ENCODE peak calls at places on chromosomes 1 and 21, in seven cellular contexts. O is upper lobe of right lung, N is heart right ventricle, J is neuronal stem cell, D is adrenal gland, Q is right lobe of liver, G is aorta. I is an unnamed sample. For H3K4me1, the result is how much of the 10 kb centered on the place peaks cover.

GRCh38 chr21:29077651-29078090 is 4.2 kb upstream of the CCT8 start:
- DNase-seq in O (no peak), N (no peak), J (no peak), D (peak), Q (no peak), G (no peak), I (peak)

GRCh38 chr1:66464802-66465201 is 69.2 kb upstream of the SGIP1 start:
- DNase-seq in O (no peak), N (no peak), J (no peak), D (no peak), Q (no peak), G (peak), I (no peak)

GRCh38 chr1:209433649-209434031 is 149.9 kb upstream of the CAMK1G start:
- DNase-seq in O (no peak), N (no peak), J (no peak), D (no peak), Q (no peak), G (no peak), I (no peak)

GRCh38 chr1:108777839-108778238 is 31.4 kb downstream of the STXBP3 start:
- DNase-seq in O (no peak), N (no peak), J (no peak), D (no peak), Q (no peak), G (no peak), I (no peak)

GRCh38 chr21:43884012-43884860 is 19.2 kb downstream of the AGPAT3 start:
- DNase-seq in O (peak), N (no peak), J (no peak), D (peak), Q (peak), G (no peak), I (peak)

GRCh38 chr1:155934933-155935590 is 849 bp upstream of the KHDC4 start:
- DNase-seq in O (no peak), N (no peak), J (no peak), D (no peak), Q (no peak), G (no peak), I (no peak)

GRCh38 chr1:248871837-248872401 is 13.0 kb upstream of the ZNF692 start:
- DNase-seq in O (no peak), N (no peak), J (no peak), D (no peak), Q (no peak), G (no peak), I (no peak)

GRCh38 chr1:38474738-38475623 is 384.6 kb downstream of the RRAGC start:
- DNase-seq in O (no peak), N (no peak), J (no peak), D (no peak), Q (no peak), G (no peak), I (no peak)

GRCh38 chr1:14689996-14690614 is 91.6 kb downstream of the KAZN start:
- DNase-seq in O (no peak), N (no peak), J (no peak), D (no peak), Q (no peak), G (no peak), I (no peak)

GRCh38 chr1:214615111-214615510 is 12.1 kb downstream of the CENPF start:
- DNase-seq in O (no peak), N (no peak), J (no peak), D (no peak), Q (no peak), G (no peak), I (no peak)

GRCh38 chr1:164787834-164788231 is 228.8 kb downstream of the PBX1 start:
- DNase-seq in O (no peak), N (no peak), J (no peak), D (no peak), Q (no peak), G (no peak), I (no peak)

GRCh38 chr1:184027751-184028682 is 9.5 kb downstream of the COLGALT2 start:
- DNase-seq in O (no peak), N (no peak), J (no peak), D (no peak), Q (no peak), G (no peak), I (no peak)

GRCh38 chr1:214192825-214193643 is 87.9 kb upstream of the SMYD2 start:
- DNase-seq in O (no peak), N (no peak), J (peak), D (no peak), Q (no peak), G (no peak), I (no peak)

GRCh38 chr1:13761883-13762282 is 61.9 kb downstream of the PRDM2 start:
- DNase-seq in O (no peak), N (no peak), J (no peak), D (no peak), Q (no peak), G (no peak), I (no peak)

GRCh38 chr1:219560856-219561255 is 52.0 kb downstream of the ZC3H11B start:
- DNase-seq in O (no peak), N (no peak), J (no peak), D (no peak), Q (no peak), G (no peak), I (no peak)

GRCh38 chr1:26530540-26530897 is 958 bp downstream of the RPS6KA1 start:
- DNase-seq in O (no peak), N (no peak), J (no peak), D (no peak), Q (no peak), G (no peak), I (peak)

GRCh38 chr1:68116643-68117235 is 66.3 kb upstream of the DIRAS3 start:
- DNase-seq in O (no peak), N (no peak), J (peak), D (peak), Q (no peak), G (no peak), I (peak)

GRCh38 chr1:100036718-100037664 is 67.2 kb downstream of the SLC35A3 start:
- DNase-seq in O (no peak), N (no peak), J (no peak), D (no peak), Q (no peak), G (no peak), I (peak)

GRCh38 chr1:100038401-100039306 is 68.9 kb downstream of the SLC35A3 start:
- DNase-seq in O (peak), N (peak), J (peak), D (peak), Q (peak), G (peak), I (peak)

GRCh38 chr1:100035214-100035613 is 65.4 kb downstream of the SLC35A3 start:
- DNase-seq in O (no peak), N (no peak), J (no peak), D (no peak), Q (no peak), G (no peak), I (no peak)

GRCh38 chr1:100039571-100039970 is 69.8 kb downstream of the SLC35A3 start:
- DNase-seq in O (no peak), N (no peak), J (no peak), D (no peak), Q (no peak), G (no peak), I (no peak)

DNA sequence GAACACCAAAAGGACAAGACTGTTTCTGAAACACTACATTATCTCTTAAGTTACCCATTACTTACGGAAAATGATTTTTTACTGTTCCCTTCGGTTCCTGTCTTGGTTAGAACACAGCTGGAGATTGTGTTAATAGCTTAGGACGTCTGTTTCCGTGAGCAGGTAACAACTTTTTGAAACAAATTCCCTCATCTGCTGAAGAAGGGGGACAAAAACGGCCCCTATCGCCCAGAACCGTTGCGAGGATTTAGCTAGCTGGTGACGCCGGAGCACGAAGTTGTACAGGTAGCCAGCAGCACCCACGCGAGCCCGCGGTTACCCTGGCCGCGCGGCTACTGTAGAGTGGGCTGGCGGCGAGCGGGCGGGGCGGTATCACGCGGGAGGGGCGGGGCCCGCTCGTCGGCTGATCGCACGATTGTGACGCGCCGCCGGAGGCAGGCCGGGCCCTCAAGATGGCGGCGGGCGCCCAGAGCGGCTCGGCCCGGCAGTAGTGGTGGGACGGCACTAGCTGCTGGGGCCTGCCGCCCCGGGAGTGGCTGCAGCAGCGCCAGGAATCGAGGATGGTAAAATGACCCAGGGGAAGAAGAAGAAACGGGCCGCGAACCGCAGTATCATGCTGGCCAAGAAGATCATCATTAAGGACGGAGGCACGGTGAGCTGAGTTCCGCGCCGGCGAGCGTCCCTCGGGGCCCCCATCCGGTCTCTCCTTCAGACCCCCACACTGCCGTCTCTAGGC is 68.0 kb downstream of the SLC35A3 start:
- DNase-seq in O (peak), N (peak), J (peak), D (peak), Q (peak), G (peak), I (peak)
- H3K4me1 ChIP-seq in O (under half), N (under half), J (under half), D (under half), Q (under half), G (under half), I (under half)

GRCh38 chr1:101741910-101742309 is 254.8 kb downstream of the OLFM3 start:
- DNase-seq in O (no peak), N (no peak), J (no peak), D (no peak), Q (no peak), G (no peak), I (no peak)
- H3K4me1 ChIP-seq in O (under half), N (under half), J (under half), D (under half), Q (under half), G (under half), I (under half)

GRCh38 chr1:198627436-198628063 is 11.3 kb upstream of the PTPRC start:
- DNase-seq in O (no peak), N (no peak), J (no peak), D (no peak), Q (no peak), G (no peak), I (no peak)

GRCh38 chr1:198631292-198631691 is 7.5 kb upstream of the PTPRC start:
- DNase-seq in O (no peak), N (no peak), J (no peak), D (no peak), Q (no peak), G (no peak), I (no peak)

GRCh38 chr1:198630863-198631262 is 8.0 kb upstream of the PTPRC start:
- DNase-seq in O (no peak), N (no peak), J (no peak), D (no peak), Q (no peak), G (no peak), I (no peak)

GRCh38 chr1:198629610-198630009 is 9.2 kb upstream of the PTPRC start:
- DNase-seq in O (no peak), N (no peak), J (no peak), D (no peak), Q (no peak), G (no peak), I (no peak)

DNA sequence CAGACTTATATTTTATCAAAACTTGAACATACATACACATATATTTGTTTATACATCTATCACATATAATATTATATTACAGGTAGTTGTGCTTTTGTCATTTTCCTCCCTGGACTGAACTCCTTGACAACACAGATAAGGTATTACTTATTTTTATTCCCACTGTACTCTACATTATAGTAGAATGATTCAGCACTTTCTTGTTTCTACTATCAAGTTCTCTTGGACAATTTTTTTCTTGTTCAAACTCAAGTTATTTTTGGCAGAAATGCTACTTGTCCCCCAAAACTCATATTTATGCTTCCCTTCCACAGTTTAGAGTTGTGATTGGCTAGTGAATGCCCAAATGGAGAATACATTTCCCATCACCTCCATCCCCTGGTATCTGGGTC is 10.8 kb upstream of the PTPRC start:
- DNase-seq in O (no peak), N (no peak), J (no peak), D (no peak), Q (no peak), G (no peak), I (no peak)
- H3K4me1 ChIP-seq in O (under half), N (under half), J (under half), D (under half), Q (under half), G (under half), I (under half)

DNA sequence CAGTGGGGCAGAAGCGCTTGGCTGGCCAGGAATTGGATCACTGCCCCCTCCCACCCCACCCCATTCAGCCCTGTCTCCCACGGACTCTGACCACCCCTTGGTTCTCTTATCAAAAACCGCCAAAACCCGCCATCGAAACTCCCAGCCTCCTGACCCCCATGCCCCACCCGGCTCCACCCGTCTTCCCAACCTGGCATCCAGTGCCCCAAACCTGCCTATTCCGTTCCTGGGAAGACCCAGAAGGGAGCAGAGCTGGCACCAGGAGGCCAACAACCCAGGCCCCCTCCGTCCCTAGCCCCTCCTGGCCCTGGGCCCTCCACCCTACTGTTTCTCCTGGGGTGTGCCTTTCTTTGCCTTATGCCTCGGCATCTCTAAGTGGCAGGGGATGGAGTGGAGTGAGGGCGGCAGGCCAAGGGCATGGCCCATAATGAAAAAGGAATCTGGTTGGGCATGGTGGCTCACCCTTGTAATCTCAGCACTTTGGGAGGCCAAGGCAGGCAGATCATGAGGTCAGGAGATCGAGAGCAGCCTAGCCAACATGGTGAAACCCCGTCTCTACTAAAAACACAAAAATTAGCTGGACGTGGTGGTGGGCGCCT is 16.5 kb upstream of the EPHA2 start:
- DNase-seq in O (no peak), N (no peak), J (no peak), D (no peak), Q (no peak), G (no peak), I (peak)
- H3K4me1 ChIP-seq in O (half or more), N (under half), J (under half), D (half or more), Q (under half), G (under half), I (under half)

DNA sequence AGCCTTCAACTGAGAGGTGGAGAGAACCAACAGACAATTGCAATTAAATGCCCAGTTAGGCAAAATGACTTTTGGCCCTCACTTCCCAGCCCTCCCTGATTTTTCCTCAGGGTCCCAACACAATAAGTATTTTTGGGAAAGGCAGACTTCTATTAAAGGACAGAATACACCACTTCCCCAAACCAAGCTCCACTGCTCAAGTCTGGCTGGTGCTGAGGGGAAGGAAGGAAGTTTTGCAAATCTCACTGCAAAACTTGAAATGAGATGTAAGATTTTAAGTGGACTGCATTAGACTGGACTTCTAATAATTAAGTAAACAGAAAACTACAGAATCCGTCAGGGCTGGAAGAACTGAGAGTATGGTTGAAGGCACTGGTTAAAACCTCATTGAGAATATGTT is 32.2 kb upstream of the CD1D start:
- DNase-seq in O (no peak), N (no peak), J (no peak), D (no peak), Q (no peak), G (no peak), I (no peak)
- H3K4me1 ChIP-seq in O (under half), N (under half), J (under half), D (under half), Q (under half), G (under half), I (under half)

GRCh38 chr1:118257946-118258345 is 72.9 kb upstream of the SPAG17 start:
- DNase-seq in O (no peak), N (no peak), J (no peak), D (no peak), Q (no peak), G (no peak), I (no peak)
- H3K4me1 ChIP-seq in O (under half), N (under half), J (under half), D (under half), Q (under half), G (under half), I (under half)

DNA sequence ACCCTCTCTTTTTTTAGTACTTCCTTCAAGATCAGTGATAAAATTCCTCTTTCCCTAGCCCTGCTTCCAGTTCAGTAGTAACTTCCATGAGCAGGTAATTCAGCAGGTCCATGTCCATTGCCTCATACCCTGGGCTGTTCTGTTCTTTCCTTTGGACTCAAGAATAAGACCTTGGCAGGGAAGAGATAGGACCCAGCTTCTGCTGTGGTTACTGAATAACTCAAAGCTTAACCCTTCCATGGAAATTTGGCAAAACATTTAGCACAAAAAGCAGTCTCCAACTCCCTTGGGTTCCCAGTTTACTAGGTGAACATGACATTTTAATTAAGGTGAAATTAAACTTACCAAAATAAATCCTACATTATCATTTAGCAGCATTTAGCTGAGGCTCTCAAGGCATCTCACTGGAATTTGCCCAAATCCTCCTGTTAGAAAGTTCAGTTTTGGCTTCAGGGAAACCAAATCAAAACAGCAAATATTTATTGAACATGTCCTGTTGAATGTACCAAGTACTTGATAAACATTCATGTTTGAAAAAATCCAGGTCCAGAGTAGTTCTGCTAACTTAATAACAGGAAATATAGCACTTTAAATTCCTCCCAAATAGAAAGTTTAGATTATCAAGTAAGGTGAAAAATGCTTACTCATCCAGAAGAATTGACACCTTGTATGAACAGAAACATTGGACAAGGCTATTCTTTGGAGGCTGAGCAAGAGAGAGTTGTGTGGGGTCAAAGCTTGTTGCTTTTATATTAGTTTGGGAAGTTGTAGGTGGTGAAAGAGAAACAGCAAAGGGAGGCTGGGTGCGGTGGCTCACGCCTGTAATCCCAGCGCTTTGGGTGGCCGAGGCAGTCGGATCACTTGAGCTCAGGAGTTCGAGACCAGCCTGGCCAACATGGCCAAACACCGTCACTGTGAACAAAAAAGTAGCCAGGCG is 8.4 kb upstream of the SERPINC1 start:
- DNase-seq in O (no peak), N (no peak), J (no peak), D (no peak), Q (no peak), G (no peak), I (no peak)
- H3K4me1 ChIP-seq in O (under half), N (under half), J (under half), D (under half), Q (under half), G (under half), I (under half)

GRCh38 chr1:27633298-27633610 is 1.7 kb downstream of the FGR start:
- DNase-seq in O (no peak), N (no peak), J (no peak), D (no peak), Q (no peak), G (no peak), I (no peak)

GRCh38 chr1:27632387-27633297 is 2.3 kb downstream of the FGR start:
- DNase-seq in O (no peak), N (no peak), J (no peak), D (no peak), Q (no peak), G (no peak), I (no peak)

GRCh38 chr1:27634982-27635362 is at the start of gene FGR:
- DNase-seq in O (peak), N (no peak), J (no peak), D (no peak), Q (peak), G (no peak), I (no peak)

GRCh38 chr1:27634166-27634981 is 611 bp downstream of the FGR start:
- DNase-seq in O (peak), N (peak), J (no peak), D (no peak), Q (peak), G (no peak), I (no peak)

GRCh38 chr1:27633640-27634165 is 1.3 kb downstream of the FGR start:
- DNase-seq in O (no peak), N (no peak), J (no peak), D (no peak), Q (no peak), G (no peak), I (no peak)
- H3K4me1 ChIP-seq in O (half or more), N (under half), J (under half), D (under half), Q (under half), G (under half), I (under half)

DNA sequence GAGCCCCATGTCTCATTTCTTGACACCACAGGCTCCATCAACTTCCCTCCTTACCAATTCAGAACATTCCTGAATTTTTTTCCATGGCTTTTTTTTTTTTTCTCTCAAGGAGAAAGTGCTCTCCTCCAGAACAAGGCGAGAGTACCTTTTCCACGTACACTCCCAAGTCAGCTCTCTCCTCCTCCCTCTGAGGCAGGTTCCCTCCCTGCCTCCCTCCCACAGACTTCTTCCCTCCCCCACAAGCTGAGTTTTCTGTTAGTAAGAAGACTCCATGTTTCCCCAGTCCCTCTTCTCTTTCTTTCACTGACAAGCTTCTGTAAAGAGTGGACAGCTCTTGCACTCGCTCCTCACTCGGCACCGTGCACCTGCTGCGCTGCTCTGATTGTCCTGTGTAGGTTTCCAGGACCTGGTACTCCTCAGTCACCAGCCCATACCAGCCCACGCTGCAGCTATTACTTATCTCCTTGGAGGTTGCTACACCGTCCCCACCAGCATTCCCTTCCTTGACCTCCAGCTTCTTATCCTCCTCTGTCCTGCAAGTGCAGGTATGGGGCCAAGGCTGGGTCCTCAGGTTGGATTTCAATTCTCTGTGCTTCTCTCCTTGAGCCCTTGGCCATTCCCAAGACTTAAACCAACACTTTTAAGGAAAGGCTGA is 3.8 kb downstream of the TRAF5 start:
- DNase-seq in O (no peak), N (no peak), J (no peak), D (no peak), Q (no peak), G (no peak), I (no peak)
- H3K4me1 ChIP-seq in O (under half), N (under half), J (under half), D (under half), Q (under half), G (under half), I (under half)

I was measured in colonic mucosa.